ENCODE peak calls at places on chromosomes 3 and 15, in five cellular contexts. V is adipocyte, U is stomach, O is endothelial cell of umbilical vein, D is heart right ventricle. K is an unnamed sample.

GRCh38 chr3:8778475-8778874 is 9.1 kb upstream of the OXTR start:
- DNase-seq in U (no peak), O (no peak), V (no peak), D (no peak), K (no peak)

GRCh38 chr15:83209333-83209732 is 1.7 kb upstream of the HDGFL3 start:
- DNase-seq in D (no peak), V (no peak), O (no peak), U (no peak), K (no peak)

GRCh38 chr3:119723022-119723421 is 20.2 kb downstream of the CFAP91 start:
- DNase-seq in U (no peak), V (no peak), D (no peak), O (no peak), K (no peak)

GRCh38 chr3:22922317-22922716 is 280.8 kb upstream of the UBE2E2 start:
- DNase-seq in D (no peak), U (no peak), V (peak; percentile 49), O (peak; percentile 6), K (no peak)

GRCh38 chr15:62119224-62119925 is 45.7 kb downstream of the C2CD4B start:
- DNase-seq in D (no peak), U (no peak), V (peak; percentile 94), O (peak; percentile 98), K (no peak)

GRCh38 chr3:129238945-129239705 is 10.3 kb upstream of the COPG1 start:
- DNase-seq in U (no peak), D (no peak), V (peak; percentile 77), O (no peak), K (no peak)

GRCh38 chr3:142929109-142929508 is 34.4 kb downstream of the PAQR9 start:
- DNase-seq in O (peak; percentile 21), D (peak; percentile 21), U (peak; percentile 53), V (no peak), K (no peak)

GRCh38 chr3:148513066-148513671 is 184.5 kb upstream of the AGTR1 start:
- DNase-seq in U (no peak), V (peak; percentile 17), O (peak; percentile 75), D (no peak), K (no peak)

GRCh38 chr3:31404871-31405270 is 127.9 kb upstream of the STT3B start:
- DNase-seq in O (no peak), V (no peak), U (no peak), D (no peak), K (no peak)

GRCh38 chr3:16883726-16884083 is 1.1 kb upstream of the PLCL2 start:
- DNase-seq in D (no peak), V (no peak), O (no peak), U (no peak), K (no peak)

DNA sequence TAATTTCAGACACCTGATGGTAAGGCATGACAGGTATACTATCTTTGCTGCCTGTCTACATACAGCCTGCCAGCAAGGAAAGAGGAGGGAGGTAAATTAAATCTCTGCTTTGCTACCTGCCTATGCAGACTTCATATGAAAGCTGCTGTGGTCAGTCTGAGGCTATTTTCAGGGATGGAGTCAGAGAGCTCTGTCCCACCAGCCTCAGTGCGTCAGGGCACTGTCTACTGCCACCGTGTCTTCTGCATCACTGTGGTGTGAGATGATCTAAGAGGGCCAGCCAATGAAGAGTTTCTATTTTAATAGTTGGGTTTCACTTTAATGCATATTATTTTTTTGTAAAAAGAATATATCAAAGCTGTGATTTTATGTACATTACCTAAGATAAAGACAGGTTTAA is 125.6 kb downstream of the CADPS start:
- DNase-seq in V (no peak), D (no peak), U (no peak), O (no peak), K (no peak)
- H3K4me3 ChIP-seq in V (no peak overlapping the region), D (no peak overlapping the region), U (no peak overlapping the region), O (no peak overlapping the region), K (no peak overlapping the region)

GRCh38 chr3:4823385-4823784 is 155.9 kb upstream of the BHLHE40 start:
- DNase-seq in U (no peak), D (no peak), O (no peak), V (no peak), K (no peak)

GRCh38 chr3:4825572-4826236 is 153.5 kb upstream of the BHLHE40 start:
- DNase-seq in D (peak; percentile 48), V (no peak), O (no peak), U (peak; percentile 60), K (peak; percentile 55)

GRCh38 chr3:4822568-4822967 is 156.7 kb upstream of the BHLHE40 start:
- DNase-seq in V (no peak), D (no peak), O (no peak), U (no peak), K (no peak)

GRCh38 chr3:4824948-4825325 is 154.3 kb upstream of the BHLHE40 start:
- DNase-seq in D (no peak), U (no peak), V (peak; percentile 51), O (no peak), K (no peak)

GRCh38 chr3:4823986-4824947 is 155.0 kb upstream of the BHLHE40 start:
- DNase-seq in V (no peak), D (no peak), U (no peak), O (no peak), K (no peak)
- H3K4me1 ChIP-seq in V (peaks cover 39% of the 10 kb centered on the region), D (peaks cover 35% of the 10 kb centered on the region), U (peaks cover 29% of the 10 kb centered on the region), O (peaks cover 20% of the 10 kb centered on the region), K (peaks cover 6% of the 10 kb centered on the region)

GRCh38 chr3:150098621-150099020 is 127.9 kb upstream of the PFN2 start:
- DNase-seq in U (no peak), V (no peak), D (no peak), O (no peak), K (no peak)

GRCh38 chr3:150097588-150097890 is 126.8 kb upstream of the PFN2 start:
- DNase-seq in V (peak; percentile 37), U (no peak), O (no peak), D (no peak), K (no peak)

GRCh38 chr3:150094150-150094932 is 123.6 kb upstream of the PFN2 start:
- DNase-seq in U (no peak), D (no peak), V (peak; percentile 24), O (no peak), K (no peak)

GRCh38 chr3:150101016-150101415 is 130.3 kb upstream of the PFN2 start:
- DNase-seq in U (no peak), O (no peak), V (no peak), D (no peak), K (no peak)

GRCh38 chr3:150096700-150097587 is 126.2 kb upstream of the PFN2 start:
- DNase-seq in U (no peak), V (no peak), D (no peak), O (no peak), K (no peak)
- H3K4me3 ChIP-seq in U (no peak overlapping the region), V (no peak overlapping the region), D (no peak overlapping the region), O (no peak overlapping the region), K (no peak overlapping the region)

DNA sequence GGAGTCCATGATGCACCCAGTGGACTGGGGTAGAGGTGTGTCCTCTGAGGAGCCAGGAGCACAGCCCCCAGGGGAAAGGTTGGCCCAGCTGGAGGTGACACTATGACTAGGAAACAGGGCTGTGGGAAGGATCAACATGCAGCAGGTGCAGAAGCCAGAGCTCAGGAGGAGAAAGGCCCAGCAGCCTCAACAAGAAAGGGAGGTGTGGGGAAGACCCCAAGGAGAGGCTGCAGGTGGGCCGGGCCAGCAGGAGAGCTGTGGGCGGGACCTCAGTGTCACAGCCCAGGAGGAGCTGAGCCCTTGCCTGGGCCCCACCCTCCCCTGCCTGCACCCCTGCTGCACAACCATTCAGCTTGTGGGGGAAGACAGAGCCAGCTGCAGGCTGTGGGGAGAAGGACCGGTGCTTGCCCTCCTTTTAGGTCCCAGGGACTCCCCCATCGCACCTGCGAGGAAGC is 18.4 kb upstream of the KLF13 start:
- DNase-seq in V (no peak), O (no peak), D (no peak), U (no peak), K (no peak)
- H3K4me1 ChIP-seq in V (peaks cover 3% of the 10 kb centered on the region), O (no peaks in the 10 kb centered on the region), D (peaks cover 43% of the 10 kb centered on the region), U (peaks cover 22% of the 10 kb centered on the region), K (no peaks in the 10 kb centered on the region)